ENCODE peak calls at places on chromosomes 4 and X, in eight cellular contexts. A, X, Z, U, H, B, K and J are unnamed samples.
A peak's percentile ranks its signal among the peaks of the same experiment; 100 is the strongest.

GRCh38 chr4:88743696-88744095 is 46.1 kb upstream of the NAP1L5 start:
- DNase-seq in A (peak; percentile 94), X (no peak), Z (no peak), U (no peak), H (no peak), B (peak; percentile 65), K (peak; percentile 66), J (no peak)

GRCh38 chrX:7147431-7147977 is at the start of gene STS:
- DNase-seq in A (peak; percentile 14), X (peak; percentile 74), Z (peak; percentile 62), U (peak; percentile 33), H (peak; percentile 44), B (no peak), K (peak; percentile 21), J (no peak)

GRCh38 chr4:114264877-114265291 is 285.4 kb upstream of the ARSJ start:
- DNase-seq in A (peak; percentile 63), X (no peak), Z (no peak), U (no peak), H (no peak), B (peak; percentile 39), K (no peak), J (no peak)

GRCh38 chr4:39526810-39527295 is 386 bp downstream of the UGDH start:
- DNase-seq in A (no peak), X (no peak), Z (no peak), U (no peak), H (no peak), B (no peak), K (no peak), J (peak; percentile 16)

GRCh38 chr4:148415500-148415899 is 26.7 kb downstream of the NR3C2 start:
- DNase-seq in A (peak; percentile 3), X (no peak), Z (no peak), U (no peak), H (no peak), B (peak; percentile 32), K (peak; percentile 13), J (no peak)

GRCh38 chr4:101806914-101807313 is 16.4 kb downstream of the BANK1 start:
- DNase-seq in A (no peak), X (no peak), Z (no peak), U (no peak), H (no peak), B (peak; percentile 5), K (peak; percentile 56), J (no peak)

GRCh38 chr4:89803915-89804314 is 33.0 kb downstream of the SNCA start:
- DNase-seq in A (no peak), X (no peak), Z (no peak), U (no peak), H (no peak), B (no peak), K (no peak), J (no peak)

GRCh38 chr4:158998624-158999023 is 104.3 kb upstream of the RAPGEF2 start:
- DNase-seq in A (no peak), X (no peak), Z (no peak), U (no peak), H (no peak), B (no peak), K (no peak), J (no peak)

GRCh38 chr4:113692809-113693411 is 68.6 kb downstream of the CAMK2D start:
- DNase-seq in A (no peak), X (no peak), Z (no peak), U (no peak), H (no peak), B (no peak), K (no peak), J (no peak)

GRCh38 chr4:114782842-114783595 is 184.4 kb downstream of the UGT8 start:
- DNase-seq in A (no peak), X (no peak), Z (no peak), U (no peak), H (no peak), B (no peak), K (no peak), J (no peak)

GRCh38 chrX:10589098-10589497 is 31.3 kb downstream of the MID1 start:
- DNase-seq in A (no peak), X (no peak), Z (no peak), U (no peak), H (no peak), B (no peak), K (no peak), J (no peak)

GRCh38 chrX:110086162-110086915 is 83.4 kb downstream of the TMEM164 start:
- DNase-seq in A (peak; percentile 73), X (no peak), Z (no peak), U (no peak), H (no peak), B (peak; percentile 41), K (peak; percentile 42), J (no peak)

GRCh38 chr4:141871086-141871485 is 234.7 kb downstream of the IL15 start:
- DNase-seq in A (peak; percentile 17), X (no peak), Z (no peak), U (no peak), H (no peak), B (peak; percentile 36), K (peak; percentile 61), J (no peak)

GRCh38 chrX:20116087-20116574 is 576 bp downstream of the MAP7D2 start:
- DNase-seq in A (no peak), X (no peak), Z (no peak), U (no peak), H (no peak), B (no peak), K (no peak), J (no peak)

GRCh38 chr4:113539408-113539807 is 222.1 kb downstream of the CAMK2D start:
- DNase-seq in A (peak; percentile 91), X (no peak), Z (no peak), U (no peak), H (no peak), B (peak; percentile 67), K (peak; percentile 33), J (no peak)

GRCh38 chr4:82194329-82194728 is 179.5 kb downstream of the HNRNPD start:
- DNase-seq in A (no peak), X (no peak), Z (no peak), U (no peak), H (no peak), B (no peak), K (no peak), J (no peak)

GRCh38 chr4:108840426-108840975 is 77.6 kb upstream of the ETNPPL start:
- DNase-seq in A (no peak), X (no peak), Z (no peak), U (no peak), H (no peak), B (no peak), K (no peak), J (no peak)

GRCh38 chr4:168569066-168569908 is 72.4 kb downstream of the PALLD start:
- DNase-seq in A (no peak), X (no peak), Z (no peak), U (no peak), H (no peak), B (no peak), K (no peak), J (no peak)

GRCh38 chrX:149871940-149872339 is 9.0 kb upstream of the MAGEA8 start:
- DNase-seq in A (no peak), X (no peak), Z (no peak), U (no peak), H (peak; percentile 62), B (no peak), K (peak; percentile 4), J (peak; percentile 61)

GRCh38 chr4:128068927-128069326 is 7.8 kb downstream of the LARP1B start:
- DNase-seq in A (peak; percentile 24), X (no peak), Z (no peak), U (no peak), H (no peak), B (peak; percentile 38), K (peak; percentile 56), J (no peak)

GRCh38 chrX:147565239-147565638 is 346.5 kb upstream of the FMR1 start:
- DNase-seq in A (no peak), X (no peak), Z (no peak), U (no peak), H (no peak), B (peak; percentile 15), K (no peak), J (no peak)

GRCh38 chrX:13151806-13152510 is 107.5 kb upstream of the FAM9C start:
- DNase-seq in A (peak; percentile 6), X (no peak), Z (no peak), U (no peak), H (peak; percentile 18), B (no peak), K (no peak), J (no peak)

GRCh38 chrX:114127411-114128025 is 456.4 kb upstream of the HTR2C start:
- DNase-seq in A (no peak), X (peak; percentile 57), Z (no peak), U (no peak), H (no peak), B (no peak), K (no peak), J (no peak)

GRCh38 chr4:65671402-65671801 is 1.1 kb upstream of the EPHA5 start:
- DNase-seq in A (no peak), X (no peak), Z (no peak), U (no peak), H (no peak), B (no peak), K (no peak), J (no peak)

GRCh38 chr4:133799916-133800315 is 401.7 kb downstream of the PABPC4L start:
- DNase-seq in A (no peak), X (no peak), Z (no peak), U (no peak), H (no peak), B (peak; percentile 23), K (peak; percentile 9), J (no peak)

DNA sequence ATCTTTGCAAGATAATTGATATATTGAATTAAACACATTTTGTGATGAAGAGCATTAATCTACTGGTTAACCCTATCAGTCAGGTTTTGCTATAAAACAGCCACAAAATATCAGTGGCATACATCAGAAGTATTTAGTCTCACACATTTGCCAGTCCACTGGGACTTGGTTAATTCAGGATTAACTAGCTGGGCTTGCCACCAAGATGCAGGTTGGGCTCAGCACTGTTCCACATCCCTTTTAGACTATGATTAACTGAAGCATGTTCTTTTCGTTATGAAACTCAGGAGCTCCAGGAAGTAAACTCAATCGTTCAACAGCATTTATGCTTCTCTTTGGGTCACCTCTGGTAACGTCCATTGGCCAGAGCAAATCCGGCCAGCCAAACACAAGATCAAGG is 538.1 kb upstream of the HS3ST1 start:
- DNase-seq in A (no peak), X (no peak), Z (no peak), U (no peak), H (no peak), B (no peak), K (no peak), J (no peak)
- TF ChIP-seq CTCF in A (no peak), X (no peak), Z (no peak), U (no peak), H (no peak), B (no peak), K (no peak), J (no peak)

GRCh38 chrX:30141966-30142365 is 73.4 kb upstream of the MAGEB2 start:
- DNase-seq in A (peak; percentile 59), X (no peak), Z (no peak), U (no peak), H (no peak), B (peak; percentile 59), K (peak; percentile 58), J (no peak)
- TF ChIP-seq CTCF in A (peak; percentile 58), X (no peak), Z (no peak), U (peak; percentile 59), H (no peak), B (peak; percentile 38), K (peak; percentile 40), J (no peak)

GRCh38 chr4:2330119-2331042 is 68.5 kb upstream of the MXD4 start:
- DNase-seq in A (peak; percentile 95), X (no peak), Z (no peak), U (no peak), H (no peak), B (peak; percentile 92), K (peak; percentile 92), J (no peak)
- TF ChIP-seq CTCF in A (peak; percentile 5), X (no peak), Z (no peak), U (no peak), H (no peak), B (peak; percentile 25), K (peak; percentile 29), J (no peak)

GRCh38 chrX:46653482-46653881 is 79.9 kb downstream of the CHST7 start:
- DNase-seq in A (peak; percentile 4), X (no peak), Z (no peak), U (no peak), H (no peak), B (peak; percentile 21), K (peak; percentile 33), J (no peak)
- TF ChIP-seq CTCF in A (no peak), X (no peak), Z (no peak), U (peak; percentile 26), H (no peak), B (peak; percentile 51), K (peak; percentile 48), J (no peak)